ENCODE peak calls at places on chromosomes 4 and X, in four cellular contexts. J is stomach, N is sigmoid colon, I is heart right ventricle. S is an unnamed sample. For H3K27me3, the result is how much of the 10 kb centered on the place peaks cover.

GRCh38 chr4:3193531-3194203 is 55.3 kb upstream of the MSANTD1 start:
- DNase-seq in J (no peak), I (no peak), N (no peak), S (no peak)

GRCh38 chrX:134908235-134908834 is 82.5 kb upstream of the SMIM10 start:
- DNase-seq in N (no peak), J (no peak), I (no peak), S (no peak)

GRCh38 chrX:11367609-11368430 is 74.6 kb downstream of the AMELX start:
- DNase-seq in I (no peak), N (no peak), J (no peak), S (no peak)

GRCh38 chr4:102569200-102569599 is 68.0 kb downstream of the NFKB1 start:
- DNase-seq in J (no peak), N (no peak), I (no peak), S (no peak)

GRCh38 chr4:132504438-132504837 is 644.7 kb upstream of the PCDH10 start:
- DNase-seq in I (no peak), N (no peak), J (no peak), S (no peak)

GRCh38 chr4:138111462-138112000 is 130.6 kb downstream of the SLC7A11 start:
- DNase-seq in N (no peak), J (no peak), I (no peak), S (no peak)

GRCh38 chr4:93529692-93530091 is 298.9 kb upstream of the ATOH1 start:
- DNase-seq in N (no peak), I (no peak), J (no peak), S (no peak)

GRCh38 chr4:122827258-122827887 is 742 bp downstream of the FGF2 start:
- DNase-seq in N (peak), J (peak), I (peak), S (no peak)

GRCh38 chrX:69137371-69137881 is 27.8 kb downstream of the PJA1 start:
- DNase-seq in J (no peak), N (peak), I (peak), S (no peak)

GRCh38 chrX:153400146-153401132 is 711 bp downstream of the PNMA6E start:
- DNase-seq in I (no peak), J (peak), N (no peak), S (no peak)

DNA sequence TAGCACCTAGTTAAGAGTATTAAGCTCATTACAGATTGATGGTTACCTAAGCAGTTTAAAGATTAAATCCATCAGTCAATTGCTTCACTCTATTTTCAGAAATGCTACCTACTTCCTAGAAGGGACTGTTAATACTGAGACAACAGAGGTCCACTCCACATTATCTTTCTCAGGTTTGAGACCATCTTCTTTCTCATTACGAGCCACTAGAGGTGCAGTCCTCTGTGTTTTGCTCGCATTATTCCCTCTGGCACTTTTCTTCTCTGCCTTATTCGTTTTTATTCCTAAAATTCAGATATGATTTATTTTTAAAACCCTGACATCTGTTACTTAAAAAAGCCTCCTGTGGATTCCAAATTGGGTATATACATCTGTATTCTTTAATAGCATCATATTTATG is 459.1 kb downstream of the FSTL5 start:
- DNase-seq in I (no peak), N (no peak), J (no peak), S (no peak)
- TF ChIP-seq CTCF in I (no peak), N (no peak), J (no peak), S (no peak)

DNA sequence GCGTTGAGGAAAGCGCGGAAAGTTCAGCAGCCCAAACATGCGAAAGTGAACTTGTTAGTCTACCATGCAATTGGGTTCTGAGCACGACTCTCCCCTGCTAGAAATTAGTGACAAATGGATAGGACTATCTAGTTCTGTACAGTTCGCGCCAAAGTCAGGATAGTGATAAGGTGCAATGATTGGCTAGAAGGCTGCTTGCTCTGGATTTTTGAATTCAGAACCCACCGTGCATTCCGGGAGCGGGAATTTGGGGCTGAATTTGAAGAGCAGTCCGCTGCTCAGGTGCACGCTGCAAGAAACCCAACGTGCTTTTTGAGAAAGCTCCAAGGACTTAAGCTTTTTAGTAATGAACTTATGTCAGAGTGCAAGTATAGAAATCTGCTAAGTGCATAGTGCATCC is 732 bp upstream of the ESX1 start:
- DNase-seq in J (no peak), I (no peak), N (no peak), S (no peak)
- H3K27me3 ChIP-seq in J (under half), I (under half), N (under half), S (under half)

GRCh38 chrX:154762529-154763296 is at the start of gene DKC1:
- DNase-seq in N (peak), J (peak), I (peak), S (peak)
- TF ChIP-seq CTCF in N (no peak), J (no peak), I (no peak), S (peak)

GRCh38 chrX:154661200-154661599 is 7.8 kb upstream of the CTAG2 start:
- DNase-seq in J (no peak), I (no peak), N (no peak), S (no peak)
- H3K27me3 ChIP-seq in J (under half), I (under half), N (under half), S (under half)

DNA sequence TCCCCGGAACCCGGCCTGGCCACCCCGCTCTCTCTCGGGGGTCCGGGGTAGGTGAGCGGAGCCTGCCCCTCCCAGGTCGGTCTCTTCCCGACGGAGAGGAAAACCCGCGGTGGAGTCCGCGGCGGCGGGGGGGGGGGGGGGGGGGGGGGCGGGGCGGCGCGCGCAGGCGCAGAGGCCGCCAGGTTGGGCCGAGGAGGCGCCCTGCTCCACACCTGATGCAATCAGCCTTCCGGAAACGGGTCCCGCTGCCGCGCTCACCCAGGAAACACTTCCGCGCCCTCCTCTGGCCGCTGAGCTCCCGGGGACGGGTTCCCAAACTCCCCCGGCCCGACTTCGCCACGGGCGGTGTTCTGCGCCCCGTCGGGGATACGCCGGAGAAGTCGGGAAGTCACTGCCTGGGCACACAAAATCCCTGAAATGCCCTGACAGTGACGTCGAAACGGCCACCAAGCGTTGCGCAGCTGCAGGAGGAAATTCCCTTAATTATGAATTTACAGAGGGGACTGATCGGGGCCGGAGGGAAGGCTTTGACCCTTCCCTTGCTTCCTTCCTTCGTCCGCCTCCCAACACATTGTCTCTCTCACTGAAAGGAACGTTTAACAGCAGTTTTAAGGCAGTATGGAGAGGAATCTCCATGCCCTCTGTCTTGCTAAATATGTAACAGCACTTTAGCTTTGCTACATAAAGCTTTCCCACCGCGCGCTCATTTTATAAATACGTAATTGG is 2.1 kb upstream of the APBB2 start:
- DNase-seq in I (peak), N (peak), J (peak), S (peak)
- TF ChIP-seq CTCF in I (peak), N (no peak), J (no peak), S (peak)